ENCODE peak calls at places on chromosomes 12 and 14, in eight cellular contexts. Q is GM23338, V is endothelial cell of umbilical vein, H is IMR-90, T is GM23248, C is osteoblast, E is PC-3, F is neural progenitor cell. D is an unnamed sample.

GRCh38 chr12:27851311-27851710 is 71.3 kb upstream of the MANSC4 start:
- DNase-seq in H (no peak), V (no peak), F (no peak), E (no peak), Q (no peak), T (no peak), C (no peak), D (no peak)

GRCh38 chr12:104975621-104976343 is 10.3 kb upstream of the NOPCHAP1 start:
- DNase-seq in T (peak; percentile 84), E (peak; percentile 48), V (no peak), H (peak; percentile 48), C (no peak), F (no peak), Q (no peak), D (peak; percentile 55)

GRCh38 chr12:108468149-108468968 is 46.7 kb upstream of the FICD start:
- DNase-seq in E (peak; percentile 68), H (peak; percentile 20), C (no peak), T (peak; percentile 56), Q (peak; percentile 84), F (peak; percentile 81), V (peak; percentile 14), D (peak; percentile 48)

GRCh38 chr14:70269582-70269981 is 80.8 kb upstream of the SLC8A3 start:
- DNase-seq in E (no peak), C (no peak), F (no peak), V (no peak), T (no peak), H (no peak), Q (no peak), D (no peak)

GRCh38 chr14:53327716-53328115 is 174.6 kb upstream of the DDHD1 start:
- DNase-seq in T (peak; percentile 82), V (no peak), F (no peak), Q (no peak), E (peak; percentile 87), C (no peak), H (peak; percentile 69), D (peak; percentile 78)

GRCh38 chr12:128258866-128259555 is 8.0 kb upstream of the TMEM132C start:
- DNase-seq in E (peak; percentile 19), C (no peak), H (no peak), T (no peak), Q (no peak), V (no peak), F (peak; percentile 38), D (no peak)

GRCh38 chr14:51337520-51337919 is 97.5 kb downstream of the TMX1 start:
- DNase-seq in E (no peak), F (no peak), C (no peak), Q (no peak), H (no peak), V (no peak), T (no peak), D (no peak)

GRCh38 chr14:23094666-23095195 is at the start of gene ACIN1:
- DNase-seq in H (peak; percentile 86), E (peak; percentile 70), C (peak; percentile 92), F (peak; percentile 96), V (peak; percentile 94), Q (no peak), T (peak; percentile 90), D (peak; percentile 92)

GRCh38 chr14:24261256-24261968 is 1.6 kb downstream of the TGM1 start:
- DNase-seq in F (no peak), V (no peak), E (no peak), C (peak; percentile 55), H (no peak), T (no peak), Q (no peak), D (no peak)

GRCh38 chr14:76887196-76887595 is 61.0 kb downstream of the LRRC74A start:
- DNase-seq in E (no peak), T (peak; percentile 71), H (peak; percentile 22), F (no peak), Q (no peak), C (no peak), V (no peak), D (peak; percentile 22)

GRCh38 chr12:19801941-19802340 is 362.6 kb downstream of the AEBP2 start:
- DNase-seq in Q (no peak), C (no peak), F (no peak), E (no peak), V (no peak), H (no peak), T (no peak), D (no peak)

GRCh38 chr14:30283822-30284446 is 275.0 kb upstream of the G2E3 start:
- DNase-seq in Q (peak; percentile 86), C (peak; percentile 77), E (peak; percentile 78), H (peak; percentile 53), T (peak; percentile 58), V (peak; percentile 60), F (peak; percentile 70), D (peak; percentile 68)

GRCh38 chr12:29455087-29455486 is 42.4 kb downstream of the OVCH1 start:
- DNase-seq in T (no peak), F (no peak), C (no peak), Q (no peak), H (no peak), V (no peak), E (no peak), D (no peak)

GRCh38 chr14:101791919-101792572 is 30.5 kb downstream of the PPP2R5C start:
- DNase-seq in E (peak; percentile 68), Q (no peak), C (peak; percentile 93), T (peak; percentile 76), V (peak; percentile 63), F (no peak), H (peak; percentile 78), D (peak; percentile 61)

GRCh38 chr12:131090254-131091210 is 136.8 kb downstream of the ADGRD1 start:
- DNase-seq in T (no peak), E (peak; percentile 7), C (peak; percentile 77), Q (no peak), V (no peak), H (no peak), F (no peak), D (no peak)

GRCh38 chr12:131092911-131093901 is 139.5 kb downstream of the ADGRD1 start:
- DNase-seq in Q (no peak), C (peak; percentile 86), V (no peak), H (no peak), E (peak; percentile 66), F (no peak), T (peak; percentile 21), D (no peak)

GRCh38 chr12:131093971-131094830 is 140.5 kb downstream of the ADGRD1 start:
- DNase-seq in T (no peak), H (no peak), Q (no peak), F (no peak), C (peak; percentile 80), V (no peak), E (no peak), D (no peak)

GRCh38 chr12:131091413-131091975 is 137.8 kb downstream of the ADGRD1 start:
- DNase-seq in T (peak; percentile 42), V (no peak), C (peak; percentile 61), Q (no peak), H (no peak), F (no peak), E (no peak), D (no peak)

DNA sequence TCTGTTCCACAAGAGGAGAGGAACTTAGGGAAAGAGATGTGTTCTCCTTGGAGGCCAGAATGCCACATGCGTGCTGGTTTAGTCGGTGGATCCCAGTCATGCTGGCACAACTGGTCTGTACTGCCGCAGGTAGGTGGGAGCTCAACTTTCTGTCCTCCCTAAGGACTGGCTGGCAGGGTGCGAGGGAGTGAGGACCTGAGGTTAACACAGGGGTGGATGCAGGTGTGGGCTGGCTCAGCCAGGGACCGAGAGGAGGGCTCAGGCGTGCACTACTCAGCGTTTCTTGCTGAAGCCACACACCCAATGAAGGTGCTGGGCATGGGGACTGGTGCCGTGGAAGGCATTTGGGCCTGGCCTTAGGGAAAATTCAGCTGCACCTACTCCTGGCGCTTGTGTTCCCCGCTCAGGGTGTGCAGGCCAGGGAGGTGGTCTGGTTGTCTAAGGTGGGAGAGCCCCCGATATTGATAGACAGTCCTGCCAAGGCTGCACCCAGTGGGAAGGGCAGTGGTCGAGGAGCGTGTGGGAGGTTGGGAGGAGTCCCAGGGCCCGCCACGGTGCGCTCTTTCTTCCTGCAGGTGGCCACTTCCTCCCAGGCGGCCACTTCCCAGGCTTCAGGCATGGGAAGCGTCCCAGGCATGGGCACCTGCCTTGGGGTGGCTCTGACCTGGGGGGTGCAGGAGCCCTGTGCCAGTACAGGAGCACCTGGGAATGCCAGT is 138.4 kb downstream of the ADGRD1 start:
- DNase-seq in T (no peak), V (no peak), C (peak; percentile 55), E (no peak), H (no peak), F (no peak), Q (no peak), D (no peak)
- H3K4me3 ChIP-seq in T (no peak overlapping the region), V (no peak overlapping the region), C (no peak overlapping the region), E (no peak overlapping the region), H (no peak overlapping the region), F (no peak overlapping the region), Q (no peak overlapping the region), D (no peak overlapping the region)

DNA sequence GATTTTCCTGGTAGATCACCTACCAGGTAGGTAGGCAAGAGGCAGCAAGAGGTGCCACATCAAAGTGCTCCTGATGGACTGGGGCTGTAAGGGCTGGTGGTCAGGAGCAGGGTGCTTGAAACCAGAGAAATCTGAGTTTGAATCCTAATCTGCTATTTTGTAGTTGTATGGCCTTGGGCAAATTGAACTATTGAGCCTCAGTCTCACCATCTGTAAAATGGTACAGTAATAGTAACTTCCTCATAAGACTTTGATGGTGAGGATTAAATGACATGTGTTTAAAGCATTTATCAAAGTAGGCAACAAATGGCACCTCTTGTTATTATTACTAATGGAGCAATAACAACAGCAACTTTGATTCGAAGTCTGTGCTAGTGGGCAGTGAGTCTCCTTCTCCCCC is 32.0 kb downstream of the JDP2 start:
- DNase-seq in C (no peak), E (no peak), T (no peak), H (no peak), V (no peak), F (no peak), Q (no peak), D (no peak)
- H4K20me1 ChIP-seq in C (peaks cover 33% of the 10 kb centered on the region), E (no peaks in the 10 kb centered on the region), T (peaks cover 15% of the 10 kb centered on the region), H (peaks cover 91% of the 10 kb centered on the region), V (no peaks in the 10 kb centered on the region), F (no peaks in the 10 kb centered on the region), Q (peaks cover 7% of the 10 kb centered on the region), D (no peaks in the 10 kb centered on the region)

GRCh38 chr12:76422878-76423438 is 74.7 kb upstream of the BBS10 start:
- DNase-seq in C (no peak), Q (no peak), T (peak; percentile 64), H (peak; percentile 82), E (peak; percentile 63), V (no peak), F (no peak), D (peak; percentile 77)
- H3K4me3 ChIP-seq in C (peak overlapping the region; percentile 43), Q (no peak overlapping the region), T (peak overlapping the region; percentile 76), H (peak overlapping the region; percentile 67), E (peak overlapping the region; percentile 46), V (no peak overlapping the region), F (no peak overlapping the region), D (peak overlapping the region; percentile 34)

GRCh38 chr12:40338071-40338470 is 113.3 kb downstream of the LRRK2 start:
- DNase-seq in H (no peak), Q (no peak), V (no peak), T (no peak), F (no peak), E (no peak), C (no peak), D (no peak)
- H4K20me1 ChIP-seq in H (no peaks in the 10 kb centered on the region), Q (no peaks in the 10 kb centered on the region), V (no peaks in the 10 kb centered on the region), T (no peaks in the 10 kb centered on the region), F (no peaks in the 10 kb centered on the region), E (no peaks in the 10 kb centered on the region), C (no peaks in the 10 kb centered on the region), D (no peaks in the 10 kb centered on the region)

DNA sequence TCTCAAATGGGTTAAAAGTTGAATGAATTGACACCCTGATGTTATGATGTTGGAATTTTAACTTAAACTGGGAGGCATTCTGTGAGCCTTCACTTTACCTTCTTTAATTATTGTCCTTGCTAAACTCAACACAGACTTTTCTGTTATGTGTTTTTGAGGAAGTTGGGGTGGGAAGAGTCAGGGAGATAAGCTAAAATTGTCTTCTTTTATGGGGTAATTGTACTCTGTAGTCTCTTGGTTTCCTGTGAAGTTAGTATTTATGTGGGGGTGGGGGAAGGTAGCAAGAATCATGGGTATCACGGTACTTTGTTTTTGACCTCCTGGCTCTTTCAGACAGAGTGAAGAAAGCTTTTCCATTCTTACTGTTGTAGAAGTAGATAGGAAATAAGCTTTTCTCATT is 32.9 kb downstream of the RAB21 start:
- DNase-seq in F (no peak), E (no peak), Q (no peak), C (no peak), V (peak; percentile 48), H (no peak), T (no peak), D (no peak)
- H3K4me3 ChIP-seq in F (no peak overlapping the region), E (no peak overlapping the region), Q (no peak overlapping the region), C (no peak overlapping the region), V (no peak overlapping the region), H (no peak overlapping the region), T (no peak overlapping the region), D (no peak overlapping the region)